ENCODE peak calls at places on chromosomes 4 and X, in five cellular contexts. One of them, this sample, is unnamed.
A peak's percentile ranks its signal among the peaks of the same experiment; 100 is the strongest.

GRCh38 chrX:103464071-103464773 is 55.1 kb downstream of the RAB40A start:
- DNase-seq in memory B cell: no peak
- DNase-seq in naive B cell: no peak
- DNase-seq in Kasumi-1: peak; percentile 30
- DNase-seq in ACHN: peak; percentile 33
- DNase-seq in this sample: peak; percentile 42

GRCh38 chr4:84324303-84324702 is 174.8 kb downstream of the NKX6-1 start:
- DNase-seq in naive B cell: no peak
- DNase-seq in memory B cell: no peak
- DNase-seq in ACHN: no peak
- DNase-seq in Kasumi-1: no peak
- DNase-seq in this sample: peak; percentile 48

GRCh38 chrX:135340827-135341226 is 31.5 kb downstream of the ETDC start:
- DNase-seq in naive B cell: no peak
- DNase-seq in memory B cell: no peak
- DNase-seq in ACHN: no peak
- DNase-seq in Kasumi-1: no peak
- DNase-seq in this sample: peak; percentile 34

GRCh38 chr4:84432713-84433112 is 66.4 kb downstream of the NKX6-1 start:
- DNase-seq in ACHN: no peak
- DNase-seq in naive B cell: no peak
- DNase-seq in memory B cell: no peak
- DNase-seq in Kasumi-1: no peak
- DNase-seq in this sample: no peak

GRCh38 chr4:56803473-56803872 is 18.0 kb downstream of the SPINK2 start:
- DNase-seq in ACHN: no peak
- DNase-seq in memory B cell: no peak
- DNase-seq in naive B cell: peak; percentile 45
- DNase-seq in Kasumi-1: peak; percentile 90
- DNase-seq in this sample: no peak

GRCh38 chrX:12400218-12400617 is 261.9 kb downstream of the FRMPD4 start:
- DNase-seq in memory B cell: no peak
- DNase-seq in Kasumi-1: no peak
- DNase-seq in ACHN: no peak
- DNase-seq in naive B cell: no peak
- DNase-seq in this sample: no peak

GRCh38 chrX:24100713-24101112 is 46.0 kb downstream of the EIF2S3 start:
- DNase-seq in naive B cell: no peak
- DNase-seq in Kasumi-1: no peak
- DNase-seq in memory B cell: no peak
- DNase-seq in ACHN: no peak
- DNase-seq in this sample: no peak

GRCh38 chrX:9019151-9019550 is 14.8 kb downstream of the FAM9B start:
- DNase-seq in memory B cell: no peak
- DNase-seq in Kasumi-1: no peak
- DNase-seq in naive B cell: no peak
- DNase-seq in ACHN: no peak
- DNase-seq in this sample: no peak

GRCh38 chr4:75087865-75088264 is 154.9 kb downstream of the PARM1 start:
- DNase-seq in Kasumi-1: no peak
- DNase-seq in memory B cell: no peak
- DNase-seq in ACHN: no peak
- DNase-seq in naive B cell: no peak
- DNase-seq in this sample: no peak

GRCh38 chrX:132776486-132777210 is 181.8 kb downstream of the HS6ST2 start:
- DNase-seq in ACHN: no peak
- DNase-seq in memory B cell: no peak
- DNase-seq in naive B cell: no peak
- DNase-seq in Kasumi-1: peak; percentile 15
- DNase-seq in this sample: no peak

GRCh38 chr4:146776691-146777090 is 138.0 kb downstream of the POU4F2 start:
- DNase-seq in ACHN: no peak
- DNase-seq in Kasumi-1: no peak
- DNase-seq in naive B cell: no peak
- DNase-seq in memory B cell: no peak
- DNase-seq in this sample: no peak

GRCh38 chrX:133401539-133401938 is 13.8 kb downstream of the GPC4 start:
- DNase-seq in naive B cell: no peak
- DNase-seq in Kasumi-1: no peak
- DNase-seq in ACHN: no peak
- DNase-seq in memory B cell: no peak
- DNase-seq in this sample: no peak

GRCh38 chrX:23720117-23720677 is 22.9 kb downstream of the ACOT9 start:
- DNase-seq in Kasumi-1: no peak
- DNase-seq in ACHN: no peak
- DNase-seq in naive B cell: no peak
- DNase-seq in memory B cell: no peak
- DNase-seq in this sample: no peak

GRCh38 chr4:22522706-22523501 is 7.0 kb upstream of the ADGRA3 start:
- DNase-seq in memory B cell: no peak
- DNase-seq in Kasumi-1: no peak
- DNase-seq in naive B cell: no peak
- DNase-seq in ACHN: no peak
- DNase-seq in this sample: no peak

GRCh38 chr4:185792384-185793146 is 19.4 kb downstream of the SORBS2 start:
- DNase-seq in ACHN: peak; percentile 49
- DNase-seq in memory B cell: no peak
- DNase-seq in naive B cell: no peak
- DNase-seq in Kasumi-1: no peak
- DNase-seq in this sample: no peak

GRCh38 chr4:48725414-48725813 is 54.7 kb downstream of the FRYL start:
- DNase-seq in memory B cell: no peak
- DNase-seq in ACHN: no peak
- DNase-seq in naive B cell: no peak
- DNase-seq in Kasumi-1: no peak
- DNase-seq in this sample: no peak

GRCh38 chrX:39967348-39967747 is 130.4 kb downstream of the BCOR start:
- DNase-seq in Kasumi-1: no peak
- DNase-seq in naive B cell: no peak
- DNase-seq in ACHN: no peak
- DNase-seq in memory B cell: no peak
- DNase-seq in this sample: no peak

GRCh38 chrX:48086119-48086518 is 14.7 kb upstream of the ZNF630 start:
- DNase-seq in naive B cell: no peak
- DNase-seq in Kasumi-1: no peak
- DNase-seq in memory B cell: no peak
- DNase-seq in ACHN: no peak
- DNase-seq in this sample: no peak

GRCh38 chrX:154469880-154470279 is 9.2 kb downstream of the LAGE3 start:
- DNase-seq in memory B cell: no peak
- DNase-seq in ACHN: no peak
- DNase-seq in Kasumi-1: no peak
- DNase-seq in naive B cell: no peak
- DNase-seq in this sample: no peak

GRCh38 chr4:140025470-140025869 is 128.5 kb downstream of the MAML3 start:
- DNase-seq in memory B cell: no peak
- DNase-seq in Kasumi-1: no peak
- DNase-seq in naive B cell: no peak
- DNase-seq in ACHN: no peak
- DNase-seq in this sample: no peak

GRCh38 chrX:51893931-51894696 is 691 bp downstream of the MAGED1 start:
- DNase-seq in Kasumi-1: no peak
- DNase-seq in memory B cell: peak; percentile 15
- DNase-seq in naive B cell: peak; percentile 12
- DNase-seq in ACHN: peak; percentile 11
- DNase-seq in this sample: peak; percentile 51

GRCh38 chr4:123832173-123833026 is 435.8 kb downstream of the SPRY1 start:
- DNase-seq in naive B cell: no peak
- DNase-seq in ACHN: peak; percentile 93
- DNase-seq in memory B cell: no peak
- DNase-seq in Kasumi-1: no peak
- DNase-seq in this sample: no peak

GRCh38 chrX:30674799-30675198 is 21.6 kb downstream of the GK start:
- DNase-seq in Kasumi-1: no peak
- DNase-seq in ACHN: no peak
- DNase-seq in naive B cell: no peak
- DNase-seq in memory B cell: no peak
- DNase-seq in this sample: no peak

GRCh38 chrX:9957743-9958142 is 9.4 kb upstream of the CLDN34 start:
- DNase-seq in Kasumi-1: no peak
- DNase-seq in ACHN: no peak
- DNase-seq in naive B cell: no peak
- DNase-seq in memory B cell: no peak
- DNase-seq in this sample: no peak

GRCh38 chr4:67934628-67935027 is 28.7 kb downstream of the TMPRSS11A start:
- DNase-seq in naive B cell: no peak
- DNase-seq in Kasumi-1: peak; percentile 29
- DNase-seq in memory B cell: no peak
- DNase-seq in ACHN: no peak
- DNase-seq in this sample: no peak

GRCh38 chr4:6647582-6648230 is 7.2 kb downstream of the MRFAP1 start:
- DNase-seq in naive B cell: no peak
- DNase-seq in Kasumi-1: no peak
- DNase-seq in ACHN: no peak
- DNase-seq in memory B cell: no peak
- DNase-seq in this sample: no peak

GRCh38 chrX:107207089-107207488 is 678 bp downstream of the DNAAF6 start:
- DNase-seq in Kasumi-1: no peak
- DNase-seq in ACHN: no peak
- DNase-seq in naive B cell: no peak
- DNase-seq in memory B cell: no peak
- DNase-seq in this sample: no peak

GRCh38 chr4:105895324-105895608 is at the start of gene NPNT:
- DNase-seq in naive B cell: no peak
- DNase-seq in memory B cell: no peak
- DNase-seq in Kasumi-1: no peak
- DNase-seq in ACHN: peak; percentile 63
- DNase-seq in this sample: peak; percentile 18

GRCh38 chr4:61533140-61533539 is 333.0 kb downstream of the ADGRL3 start:
- DNase-seq in memory B cell: no peak
- DNase-seq in ACHN: no peak
- DNase-seq in Kasumi-1: no peak
- DNase-seq in naive B cell: no peak
- DNase-seq in this sample: no peak

GRCh38 chrX:84046403-84046984 is 141.5 kb downstream of the RPS6KA6 start:
- DNase-seq in naive B cell: peak; percentile 0
- DNase-seq in ACHN: peak; percentile 8
- DNase-seq in memory B cell: peak; percentile 11
- DNase-seq in Kasumi-1: peak; percentile 34
- DNase-seq in this sample: peak; percentile 20

GRCh38 chr4:104559502-104559901 is 64.8 kb upstream of the CXXC4 start:
- DNase-seq in naive B cell: no peak
- DNase-seq in Kasumi-1: no peak
- DNase-seq in memory B cell: no peak
- DNase-seq in ACHN: no peak
- DNase-seq in this sample: no peak

GRCh38 chrX:10173331-10173900 is 16.6 kb downstream of the CLCN4 start:
- DNase-seq in ACHN: peak; percentile 55
- DNase-seq in naive B cell: no peak
- DNase-seq in memory B cell: no peak
- DNase-seq in Kasumi-1: no peak
- DNase-seq in this sample: no peak

GRCh38 chr4:158371158-158371557 is 150.5 kb upstream of the RXFP1 start:
- DNase-seq in memory B cell: no peak
- DNase-seq in Kasumi-1: no peak
- DNase-seq in naive B cell: no peak
- DNase-seq in ACHN: no peak
- DNase-seq in this sample: no peak

GRCh38 chr4:128310266-128310697 is 22.7 kb upstream of the PGRMC2 start:
- DNase-seq in memory B cell: no peak
- DNase-seq in naive B cell: no peak
- DNase-seq in Kasumi-1: no peak
- DNase-seq in ACHN: peak; percentile 31
- DNase-seq in this sample: peak; percentile 73

This sample was measured in BE2C.